ENCODE peak calls at places on chromosomes 13 and 19, in four cellular contexts. One of them, this sample, is unnamed.

GRCh38 chr19:10554760-10555612 is 10.8 kb downstream of the KRI1 start:
- DNase-seq in H1: no peak
- DNase-seq in IMR-90: no peak
- DNase-seq in mesendoderm: no peak
- DNase-seq in this sample: no peak

GRCh38 chr19:4386038-4386782 is 14.1 kb downstream of the SH3GL1 start:
- DNase-seq in H1: no peak
- DNase-seq in IMR-90: peak
- DNase-seq in mesendoderm: no peak
- DNase-seq in this sample: no peak

GRCh38 chr19:3140667-3141038 is 4.8 kb downstream of the GNA15 start:
- DNase-seq in H1: no peak
- DNase-seq in IMR-90: no peak
- DNase-seq in mesendoderm: no peak
- DNase-seq in this sample: no peak

GRCh38 chr19:11356676-11357550 is 1.7 kb downstream of the PLPPR2 start:
- DNase-seq in H1: no peak
- DNase-seq in IMR-90: no peak
- DNase-seq in mesendoderm: no peak
- DNase-seq in this sample: no peak

GRCh38 chr13:35787937-35788336 is 311.4 kb upstream of the MAB21L1 start:
- DNase-seq in H1: no peak
- DNase-seq in IMR-90: no peak
- DNase-seq in mesendoderm: peak
- DNase-seq in this sample: no peak

GRCh38 chr13:65613004-65613403 is 1617.1 kb downstream of the PCDH9 start:
- DNase-seq in H1: no peak
- DNase-seq in IMR-90: no peak
- DNase-seq in mesendoderm: peak
- DNase-seq in this sample: peak

GRCh38 chr19:17779281-17779930 is 15.5 kb upstream of the B3GNT3 start:
- DNase-seq in H1: peak
- DNase-seq in IMR-90: peak
- DNase-seq in mesendoderm: peak
- DNase-seq in this sample: peak

GRCh38 chr13:93262729-93263128 is 36.1 kb downstream of the GPC6 start:
- DNase-seq in H1: no peak
- DNase-seq in IMR-90: peak
- DNase-seq in mesendoderm: no peak
- DNase-seq in this sample: no peak

GRCh38 chr19:51166846-51167490 is 24.9 kb downstream of the SIGLEC7 start:
- DNase-seq in H1: no peak
- DNase-seq in IMR-90: no peak
- DNase-seq in mesendoderm: no peak
- DNase-seq in this sample: no peak

GRCh38 chr13:78701383-78701782 is 42.4 kb upstream of the OBI1 start:
- DNase-seq in H1: no peak
- DNase-seq in IMR-90: no peak
- DNase-seq in mesendoderm: no peak
- DNase-seq in this sample: no peak

GRCh38 chr19:28727133-28727834 is 485.7 kb downstream of the UQCRFS1 start:
- DNase-seq in H1: peak
- DNase-seq in IMR-90: no peak
- DNase-seq in mesendoderm: peak
- DNase-seq in this sample: peak

GRCh38 chr13:27967203-27967735 is 1.8 kb downstream of the CDX2 start:
- DNase-seq in H1: no peak
- DNase-seq in IMR-90: no peak
- DNase-seq in mesendoderm: peak
- DNase-seq in this sample: no peak

GRCh38 chr19:5451494-5451893 is 3.7 kb upstream of the ZNRF4 start:
- DNase-seq in H1: no peak
- DNase-seq in IMR-90: no peak
- DNase-seq in mesendoderm: no peak
- DNase-seq in this sample: no peak

GRCh38 chr19:7476941-7477494 is 11.8 kb downstream of the PEX11G start:
- DNase-seq in H1: no peak
- DNase-seq in IMR-90: no peak
- DNase-seq in mesendoderm: no peak
- DNase-seq in this sample: no peak

GRCh38 chr13:46386996-46387851 is at the start of gene RUBCNL:
- DNase-seq in H1: no peak
- DNase-seq in IMR-90: no peak
- DNase-seq in mesendoderm: peak
- DNase-seq in this sample: peak

GRCh38 chr13:83153833-83154232 is 728.4 kb downstream of the SLITRK1 start:
- DNase-seq in H1: no peak
- DNase-seq in IMR-90: no peak
- DNase-seq in mesendoderm: no peak
- DNase-seq in this sample: no peak

DNA sequence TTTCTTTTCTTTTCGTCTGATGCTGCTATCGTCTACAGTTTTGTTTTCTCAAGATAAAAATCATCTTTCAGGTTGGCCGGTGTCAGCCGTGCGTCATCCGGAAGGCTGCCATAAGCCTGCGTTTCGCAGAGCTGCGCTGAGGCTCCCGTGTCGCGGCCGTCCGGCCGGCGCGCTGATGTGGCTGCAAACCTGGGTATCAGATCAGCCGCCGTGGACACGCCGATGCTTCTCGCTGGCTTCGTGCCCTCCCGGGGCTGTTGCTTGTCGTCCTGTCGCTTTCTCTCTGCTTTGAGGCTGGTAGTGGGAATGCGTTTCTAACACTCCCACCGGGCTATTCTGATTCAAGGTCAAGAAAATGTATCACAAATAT is 45.9 kb upstream of the TFDP1 start:
- DNase-seq in H1: no peak
- DNase-seq in IMR-90: no peak
- DNase-seq in mesendoderm: no peak
- DNase-seq in this sample: no peak
- H4K5ac ChIP-seq in H1: no peak
- H4K5ac ChIP-seq in IMR-90: no peak
- H4K5ac ChIP-seq in mesendoderm: no peak
- H4K5ac ChIP-seq in this sample: no peak

DNA sequence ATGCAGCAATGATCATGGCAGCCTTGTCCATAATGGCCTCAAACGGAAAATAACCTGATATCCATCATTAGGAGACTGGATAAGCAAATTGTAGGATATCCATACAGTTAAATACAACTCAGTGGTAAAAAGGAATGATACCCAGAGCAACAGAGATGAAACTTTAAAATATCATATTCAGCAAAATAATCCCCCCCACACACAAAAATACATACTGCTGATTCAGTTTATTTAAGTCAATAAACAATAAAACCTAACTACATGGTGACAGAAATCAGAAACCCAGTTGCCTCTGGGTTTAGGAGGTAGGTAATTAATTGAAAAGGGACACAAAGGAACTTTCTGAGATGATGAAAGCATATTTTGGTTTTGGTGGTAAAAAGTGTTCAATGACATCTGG is 27.9 kb upstream of the DLEU7 start:
- DNase-seq in H1: no peak
- DNase-seq in IMR-90: no peak
- DNase-seq in mesendoderm: no peak
- DNase-seq in this sample: no peak
- H4K5ac ChIP-seq in H1: no peak
- H4K5ac ChIP-seq in IMR-90: no peak
- H4K5ac ChIP-seq in mesendoderm: no peak
- H4K5ac ChIP-seq in this sample: no peak

DNA sequence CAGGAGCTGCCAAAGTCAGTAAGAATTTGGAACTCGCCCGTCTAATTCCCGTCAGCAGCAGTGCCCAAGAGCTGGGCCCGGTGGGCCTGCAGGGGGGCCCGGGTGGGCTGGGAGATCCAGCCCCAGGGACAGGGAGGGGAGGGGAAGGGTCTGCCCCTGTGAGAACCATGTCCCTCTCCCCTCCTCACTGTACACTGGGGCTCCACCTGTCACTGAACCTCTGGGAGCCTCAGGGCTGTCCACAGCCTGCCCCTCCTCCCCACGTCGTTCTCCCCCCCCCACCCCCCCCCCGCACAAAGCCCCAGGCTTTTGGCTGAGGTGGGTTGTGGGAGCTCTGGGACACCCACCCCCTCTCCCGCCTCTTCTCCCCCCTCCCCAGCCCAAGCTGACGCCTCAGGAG is 8.2 kb downstream of the ZNF296 start:
- DNase-seq in H1: no peak
- DNase-seq in IMR-90: no peak
- DNase-seq in mesendoderm: no peak
- DNase-seq in this sample: no peak
- H4K5ac ChIP-seq in H1: no peak
- H4K5ac ChIP-seq in IMR-90: no peak
- H4K5ac ChIP-seq in mesendoderm: no peak
- H4K5ac ChIP-seq in this sample: no peak

DNA sequence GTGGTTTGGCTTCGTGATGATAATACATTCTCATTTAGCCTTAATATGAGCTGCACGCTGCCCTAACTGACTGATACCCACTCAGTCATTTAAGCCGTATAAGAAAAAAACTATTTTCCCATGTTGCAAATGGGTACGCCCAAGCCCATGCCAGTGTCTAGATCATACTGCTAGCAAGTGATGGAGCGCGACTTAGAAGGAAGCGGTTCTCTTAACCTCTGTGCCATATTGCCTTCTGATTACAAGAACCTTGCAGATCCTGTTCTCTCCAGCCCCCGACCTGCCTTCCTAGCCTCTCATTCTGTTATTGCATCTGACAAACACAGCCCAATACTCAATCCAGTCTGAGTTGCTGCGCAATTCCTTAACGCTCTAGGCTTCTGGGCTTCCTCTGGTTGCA is 603 bp downstream of the GPALPP1 start:
- DNase-seq in H1: no peak
- DNase-seq in IMR-90: no peak
- DNase-seq in mesendoderm: peak
- DNase-seq in this sample: no peak
- H4K5ac ChIP-seq in H1: no peak
- H4K5ac ChIP-seq in IMR-90: peak
- H4K5ac ChIP-seq in mesendoderm: no peak
- H4K5ac ChIP-seq in this sample: no peak

DNA sequence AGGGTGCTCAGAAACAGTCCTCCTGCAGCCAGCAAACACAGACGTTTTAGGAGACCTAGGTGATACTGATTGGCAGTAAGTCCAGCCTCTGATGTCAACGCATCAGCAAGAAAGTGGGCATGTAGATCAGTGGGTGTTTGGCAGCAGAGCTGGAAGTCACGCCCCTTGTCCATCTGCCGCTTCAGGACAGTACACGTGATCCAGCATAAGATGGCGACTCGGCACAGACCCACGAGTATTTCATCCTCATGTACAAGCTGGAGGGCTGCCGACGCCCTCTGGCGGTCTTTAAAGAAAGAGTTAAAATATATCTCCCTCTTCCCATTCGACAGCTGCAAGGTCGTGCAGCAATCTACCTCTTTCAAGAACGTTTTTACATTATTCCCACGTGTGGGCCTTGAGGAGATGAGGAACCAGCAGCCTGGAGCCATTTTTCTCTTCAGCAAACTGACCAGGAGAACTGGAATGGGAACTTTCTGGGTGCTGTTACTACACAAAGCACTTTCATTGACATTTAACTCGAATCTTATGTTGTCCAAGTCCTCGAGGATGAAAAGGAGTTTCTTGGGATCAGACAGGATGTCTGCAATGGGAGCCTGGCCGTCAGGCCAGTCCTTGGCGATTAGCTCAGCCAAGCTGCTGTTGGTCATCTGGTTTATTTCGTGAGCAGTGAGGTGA is 22.3 kb downstream of the NLRP11 start:
- DNase-seq in H1: peak
- DNase-seq in IMR-90: peak
- DNase-seq in mesendoderm: peak
- DNase-seq in this sample: peak
- H4K5ac ChIP-seq in H1: no peak
- H4K5ac ChIP-seq in IMR-90: no peak
- H4K5ac ChIP-seq in mesendoderm: no peak
- H4K5ac ChIP-seq in this sample: no peak

DNA sequence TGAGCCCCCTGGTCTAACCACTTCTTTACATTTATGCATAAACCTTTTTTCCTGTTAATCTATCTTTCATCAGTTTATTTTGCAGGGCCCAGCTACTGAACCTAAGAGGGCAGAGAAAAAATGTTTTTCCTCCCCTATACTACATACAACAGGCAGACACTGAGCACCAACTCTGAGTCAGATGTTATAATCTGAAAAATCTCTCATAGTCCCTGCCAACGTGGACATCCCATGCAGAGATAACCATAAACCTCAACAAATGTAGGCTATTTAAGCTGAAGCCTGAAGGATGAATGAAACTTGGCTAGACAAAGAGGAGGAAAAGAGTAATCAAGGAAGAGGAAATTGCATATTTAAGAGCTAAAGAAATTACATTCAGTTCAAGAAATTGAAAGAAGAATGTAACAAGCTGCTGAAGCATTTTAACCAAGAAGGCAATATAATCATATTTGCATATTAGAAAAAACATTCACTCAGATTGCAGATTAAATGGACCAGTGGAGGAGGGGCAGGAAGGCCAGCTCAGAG is 2.6 kb downstream of the NEK3 start:
- DNase-seq in H1: no peak
- DNase-seq in IMR-90: peak
- DNase-seq in mesendoderm: no peak
- DNase-seq in this sample: no peak
- H4K5ac ChIP-seq in H1: no peak
- H4K5ac ChIP-seq in IMR-90: no peak
- H4K5ac ChIP-seq in mesendoderm: no peak
- H4K5ac ChIP-seq in this sample: no peak